ENCODE peak calls at places on chromosomes 11 and 22, in eight cellular contexts. Q is epithelial cell of esophagus; R is GM18507; J is cardiac muscle cell; W is posterior cingulate gyrus; C is HS-27A; I is NB4; G is CD4-positive, alpha-beta T cell. H is an unnamed sample.

GRCh38 chr11:59154585-59154984 is 11.9 kb downstream of the FAM111A start:
- DNase-seq in C (no peak), Q (no peak), J (no peak), G (no peak), I (peak; percentile 9), W (no peak), R (no peak), H (no peak)

GRCh38 chr11:94851864-94852581 is 83.9 kb downstream of the AMOTL1 start:
- DNase-seq in R (no peak), I (no peak), W (no peak), J (no peak), Q (peak; percentile 98), C (no peak), G (no peak), H (no peak)

GRCh38 chr11:134024420-134025085 is 44.3 kb upstream of the JAM3 start:
- DNase-seq in C (no peak), G (no peak), W (no peak), J (no peak), I (no peak), R (no peak), Q (peak; percentile 89), H (no peak)

GRCh38 chr22:21778705-21779363 is 43.2 kb upstream of the YPEL1 start:
- DNase-seq in C (no peak), Q (peak; percentile 41), W (no peak), J (peak; percentile 75), I (no peak), R (no peak), G (no peak), H (no peak)

GRCh38 chr11:132093861-132094260 is 723.4 kb downstream of the NTM start:
- DNase-seq in C (no peak), W (no peak), Q (no peak), G (no peak), R (no peak), J (no peak), I (peak; percentile 12), H (no peak)

GRCh38 chr22:45995405-45996101 is 18.6 kb upstream of the WNT7B start:
- DNase-seq in J (no peak), W (no peak), R (no peak), G (no peak), I (no peak), C (no peak), Q (no peak), H (no peak)

GRCh38 chr11:61611309-61611708 is 30.4 kb upstream of the SYT7 start:
- DNase-seq in Q (no peak), W (no peak), I (no peak), C (no peak), G (no peak), J (no peak), R (no peak), H (no peak)

GRCh38 chr22:48675141-48675827 is 1152.4 kb downstream of the BRD1 start:
- DNase-seq in W (no peak), G (no peak), J (no peak), Q (no peak), R (no peak), C (no peak), I (no peak), H (no peak)

GRCh38 chr11:33350287-33350686 is 93.1 kb downstream of the HIPK3 start:
- DNase-seq in I (no peak), Q (no peak), G (no peak), R (no peak), W (no peak), C (no peak), J (no peak), H (no peak)

GRCh38 chr11:85526564-85526963 is 100.6 kb downstream of the DLG2 start:
- DNase-seq in I (no peak), J (no peak), Q (no peak), C (no peak), G (no peak), R (no peak), W (no peak), H (no peak)

GRCh38 chr11:28383471-28383870 is 275.3 kb downstream of the METTL15 start:
- DNase-seq in C (no peak), G (no peak), W (no peak), R (no peak), J (no peak), Q (no peak), I (no peak), H (no peak)

GRCh38 chr11:117413616-117414015 is 86.0 kb downstream of the CEP164 start:
- DNase-seq in G (no peak), J (no peak), C (no peak), I (no peak), W (no peak), Q (no peak), R (no peak), H (no peak)

GRCh38 chr22:49826603-49827306 is 918 bp downstream of the BRD1 start:
- DNase-seq in R (no peak), J (peak; percentile 57), I (peak; percentile 57), W (no peak), G (peak; percentile 35), Q (peak; percentile 61), C (no peak), H (peak; percentile 34)

GRCh38 chr11:134370526-134371435 is 39.0 kb downstream of the GLB1L2 start:
- DNase-seq in G (no peak), C (no peak), R (no peak), Q (no peak), I (no peak), W (peak; percentile 6), J (no peak), H (no peak)

GRCh38 chr11:94171693-94172440 is 43.2 kb downstream of the PANX1 start:
- DNase-seq in W (peak; percentile 33), Q (peak; percentile 43), J (peak; percentile 65), R (peak; percentile 12), G (peak; percentile 6), C (no peak), I (peak; percentile 71), H (no peak)

GRCh38 chr11:61742391-61742790 is 10.0 kb upstream of the MYRF start:
- DNase-seq in C (no peak), G (no peak), W (no peak), R (no peak), Q (peak; percentile 52), I (peak; percentile 95), J (no peak), H (no peak)

GRCh38 chr11:75492181-75492820 is 33.4 kb downstream of the GDPD5 start:
- DNase-seq in W (no peak), R (peak; percentile 32), C (no peak), I (peak; percentile 74), Q (peak; percentile 62), J (peak; percentile 11), G (peak; percentile 57), H (peak; percentile 50)

GRCh38 chr11:118641463-118642019 is 34.1 kb downstream of the PHLDB1 start:
- DNase-seq in J (no peak), Q (peak; percentile 81), C (no peak), G (no peak), W (no peak), R (no peak), I (no peak), H (no peak)

GRCh38 chr11:68948496-68948895 is 32.3 kb downstream of the MRGPRD start:
- DNase-seq in W (no peak), J (no peak), R (no peak), Q (no peak), I (no peak), C (no peak), G (no peak), H (no peak)

GRCh38 chr11:17543574-17544180 is 539 bp downstream of the USH1C start:
- DNase-seq in J (no peak), W (no peak), C (no peak), Q (no peak), R (no peak), G (no peak), I (no peak), H (no peak)

GRCh38 chr11:78808903-78809302 is 234.2 kb upstream of the NARS2 start:
- DNase-seq in C (no peak), Q (no peak), J (no peak), W (no peak), G (no peak), I (no peak), R (no peak), H (no peak)

GRCh38 chr11:68014157-68014965 is 4.2 kb downstream of the ALDH3B1 start:
- DNase-seq in C (peak; percentile 91), I (peak; percentile 80), J (peak; percentile 87), G (no peak), Q (peak; percentile 82), R (no peak), W (no peak), H (no peak)

GRCh38 chr11:109697140-109697843 is 275.3 kb downstream of the C11orf87 start:
- DNase-seq in C (no peak), G (no peak), Q (peak; percentile 84), J (peak; percentile 79), R (no peak), W (no peak), I (peak; percentile 59), H (no peak)

GRCh38 chr11:118142081-118142480 is 10.5 kb downstream of the SCN4B start:
- DNase-seq in J (peak; percentile 19), G (no peak), I (peak; percentile 37), Q (peak; percentile 94), C (no peak), W (no peak), R (no peak), H (no peak)

H was measured in T-helper 17 cell.